ENCODE peak calls at places on chromosomes 2 and 18, in nine cellular contexts. R, Y, F, A, L, W, Z, Q and C are unnamed samples.

GRCh38 chr2:121776361-121776760 is 20.9 kb downstream of the TSN start:
- DNase-seq in R (no peak), Y (no peak), F (no peak), A (no peak), L (no peak), W (no peak), Z (no peak), Q (no peak), C (no peak)

GRCh38 chr2:100767224-100767653 is 52.7 kb upstream of the NPAS2 start:
- DNase-seq in R (no peak), Y (peak), F (no peak), A (no peak), L (no peak), W (no peak), Z (no peak), Q (no peak), C (no peak)

GRCh38 chr2:73110622-73111299 is 2.0 kb downstream of the RAB11FIP5 start:
- DNase-seq in R (no peak), Y (no peak), F (no peak), A (no peak), L (no peak), W (no peak), Z (no peak), Q (no peak), C (no peak)

GRCh38 chr18:78732273-78733210 is 247.1 kb upstream of the SALL3 start:
- DNase-seq in R (no peak), Y (no peak), F (no peak), A (no peak), L (no peak), W (no peak), Z (no peak), Q (peak), C (no peak)

GRCh38 chr2:34533585-34534225 is 934.6 kb upstream of the FAM98A start:
- DNase-seq in R (no peak), Y (no peak), F (no peak), A (no peak), L (no peak), W (no peak), Z (no peak), Q (no peak), C (no peak)

GRCh38 chr18:37668971-37669747 is 103.6 kb upstream of the CELF4 start:
- DNase-seq in R (no peak), Y (no peak), F (peak), A (no peak), L (no peak), W (no peak), Z (no peak), Q (no peak), C (no peak)

GRCh38 chr2:64644240-64645013 is 9.3 kb downstream of the SERTAD2 start:
- DNase-seq in R (peak), Y (peak), F (peak), A (peak), L (no peak), W (peak), Z (peak), Q (peak), C (no peak)

GRCh38 chr18:62325806-62326645 is 916 bp downstream of the TNFRSF11A start:
- DNase-seq in R (no peak), Y (peak), F (peak), A (peak), L (no peak), W (no peak), Z (no peak), Q (no peak), C (peak)

GRCh38 chr2:203683932-203684556 is 22.4 kb upstream of the CD28 start:
- DNase-seq in R (no peak), Y (no peak), F (peak), A (peak), L (no peak), W (no peak), Z (no peak), Q (no peak), C (no peak)

GRCh38 chr2:164778723-164779122 is 62.9 kb downstream of the COBLL1 start:
- DNase-seq in R (no peak), Y (no peak), F (no peak), A (no peak), L (no peak), W (no peak), Z (no peak), Q (no peak), C (no peak)

GRCh38 chr2:241568738-241569137 is 10.2 kb downstream of the BOK start:
- DNase-seq in R (no peak), Y (no peak), F (no peak), A (no peak), L (no peak), W (no peak), Z (no peak), Q (no peak), C (no peak)

GRCh38 chr2:66595556-66595955 is 160.6 kb downstream of the MEIS1 start:
- DNase-seq in R (no peak), Y (no peak), F (no peak), A (no peak), L (no peak), W (no peak), Z (no peak), Q (no peak), C (no peak)

GRCh38 chr2:30666307-30666874 is 140.9 kb downstream of the CAPN13 start:
- DNase-seq in R (peak), Y (no peak), F (peak), A (no peak), L (peak), W (no peak), Z (no peak), Q (no peak), C (no peak)

GRCh38 chr18:24735504-24736243 is 275.2 kb downstream of the HRH4 start:
- DNase-seq in R (no peak), Y (no peak), F (no peak), A (no peak), L (no peak), W (no peak), Z (no peak), Q (no peak), C (no peak)
- TF ChIP-seq POLR2AphosphoS5 in R (no peak), Y (no peak), F (no peak), A (no peak), L (no peak), W (no peak), Z (no peak), Q (no peak), C (no peak)

GRCh38 chr2:192194866-192195547 is at the start of gene TMEFF2:
- DNase-seq in R (peak), Y (peak), F (peak), A (peak), L (no peak), W (peak), Z (peak), Q (peak), C (peak)
- TF ChIP-seq POLR2AphosphoS5 in R (peak), Y (peak), F (no peak), A (no peak), L (no peak), W (no peak), Z (no peak), Q (no peak), C (no peak)

GRCh38 chr2:130372055-130372832 is 16.4 kb downstream of the PTPN18 start:
- DNase-seq in R (no peak), Y (peak), F (peak), A (peak), L (peak), W (peak), Z (peak), Q (peak), C (peak)
- TF ChIP-seq POLR2AphosphoS5 in R (no peak), Y (peak), F (peak), A (peak), L (peak), W (peak), Z (peak), Q (peak), C (peak)

GRCh38 chr2:200864206-200864976 is at the start of gene CLK1:
- DNase-seq in R (peak), Y (peak), F (peak), A (peak), L (peak), W (peak), Z (peak), Q (peak), C (peak)

GRCh38 chr2:200861617-200862016 is 2.8 kb downstream of the CLK1 start:
- DNase-seq in R (no peak), Y (no peak), F (no peak), A (no peak), L (no peak), W (no peak), Z (no peak), Q (no peak), C (no peak)

GRCh38 chr2:200860092-200860795 is 4.2 kb downstream of the CLK1 start:
- DNase-seq in R (no peak), Y (no peak), F (peak), A (no peak), L (no peak), W (no peak), Z (no peak), Q (no peak), C (no peak)

GRCh38 chr2:200863655-200864205 is 728 bp downstream of the CLK1 start:
- DNase-seq in R (no peak), Y (no peak), F (no peak), A (no peak), L (no peak), W (no peak), Z (no peak), Q (no peak), C (no peak)

DNA sequence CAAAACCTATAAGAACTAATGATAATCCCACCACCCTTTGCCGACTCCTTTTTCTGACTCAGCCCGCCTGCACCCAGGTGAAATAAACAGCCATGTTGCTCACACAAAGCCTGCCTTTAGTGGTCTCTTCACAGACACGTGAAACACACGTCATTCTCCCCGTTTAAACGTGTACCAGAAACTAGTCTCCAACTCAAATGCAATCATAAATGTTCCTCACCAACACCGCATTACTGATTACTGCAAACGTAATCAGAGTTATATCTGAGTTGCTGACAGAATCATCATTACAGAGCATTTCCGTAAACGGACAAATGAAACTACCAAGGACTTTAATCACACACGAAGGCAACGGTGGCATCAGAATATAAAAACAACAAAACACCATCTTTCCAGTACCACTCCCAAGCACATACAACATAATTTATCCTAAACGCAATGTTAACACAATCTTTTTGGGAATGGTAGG is 1.9 kb downstream of the CLK1 start:
- DNase-seq in R (no peak), Y (peak), F (peak), A (no peak), L (no peak), W (no peak), Z (no peak), Q (no peak), C (no peak)
- TF ChIP-seq POLR2AphosphoS5 in R (peak), Y (peak), F (peak), A (peak), L (no peak), W (peak), Z (peak), Q (peak), C (no peak)

GRCh38 chr2:215029936-215030335 is 108.5 kb downstream of the ABCA12 start:
- DNase-seq in R (no peak), Y (no peak), F (no peak), A (no peak), L (no peak), W (no peak), Z (no peak), Q (no peak), C (no peak)
- TF ChIP-seq POLR2AphosphoS5 in R (no peak), Y (no peak), F (no peak), A (no peak), L (no peak), W (no peak), Z (no peak), Q (no peak), C (no peak)

GRCh38 chr18:11981633-11982366 is 493 bp downstream of the IMPA2 start:
- DNase-seq in R (no peak), Y (peak), F (peak), A (no peak), L (peak), W (no peak), Z (peak), Q (peak), C (no peak)
- TF ChIP-seq POLR2AphosphoS5 in R (no peak), Y (no peak), F (no peak), A (no peak), L (no peak), W (no peak), Z (no peak), Q (no peak), C (no peak)

DNA sequence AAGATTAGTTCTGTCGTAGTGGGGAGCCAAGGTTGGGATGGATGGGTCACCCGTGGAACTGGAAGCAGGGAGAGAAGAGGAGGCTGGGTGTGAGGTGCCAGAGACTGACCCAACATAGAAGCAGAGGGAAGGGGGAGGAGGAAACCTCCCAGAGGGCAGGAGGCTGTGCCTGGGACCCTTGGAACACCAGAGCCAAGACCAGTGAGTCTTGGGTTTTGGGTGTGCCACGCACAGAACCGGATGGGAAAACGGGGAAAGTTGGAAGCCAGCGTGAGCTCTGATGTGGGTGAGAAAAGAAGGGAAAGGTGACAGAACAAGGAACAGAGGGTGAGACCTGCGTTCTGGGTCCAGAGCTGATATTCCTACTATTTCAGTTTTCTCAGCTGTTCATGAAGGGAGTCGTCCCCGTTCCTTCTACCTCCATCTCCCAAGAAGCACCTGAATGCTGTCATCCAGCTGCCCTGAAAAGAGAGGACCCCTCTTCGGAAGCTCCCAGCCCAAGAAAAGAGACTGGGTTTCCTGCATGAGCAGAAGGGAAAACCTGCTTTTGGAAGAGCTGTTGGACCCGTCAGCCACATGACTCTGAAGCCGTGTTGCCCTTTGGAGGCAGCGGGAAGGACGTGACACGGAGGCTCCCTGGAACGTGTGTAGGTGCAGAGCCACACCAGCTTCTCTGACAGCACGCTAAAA is 250.1 kb downstream of the NDUFA10 start:
- DNase-seq in R (no peak), Y (no peak), F (peak), A (no peak), L (no peak), W (no peak), Z (no peak), Q (peak), C (no peak)
- TF ChIP-seq POLR2AphosphoS5 in R (no peak), Y (no peak), F (no peak), A (no peak), L (no peak), W (no peak), Z (no peak), Q (no peak), C (no peak)

DNA sequence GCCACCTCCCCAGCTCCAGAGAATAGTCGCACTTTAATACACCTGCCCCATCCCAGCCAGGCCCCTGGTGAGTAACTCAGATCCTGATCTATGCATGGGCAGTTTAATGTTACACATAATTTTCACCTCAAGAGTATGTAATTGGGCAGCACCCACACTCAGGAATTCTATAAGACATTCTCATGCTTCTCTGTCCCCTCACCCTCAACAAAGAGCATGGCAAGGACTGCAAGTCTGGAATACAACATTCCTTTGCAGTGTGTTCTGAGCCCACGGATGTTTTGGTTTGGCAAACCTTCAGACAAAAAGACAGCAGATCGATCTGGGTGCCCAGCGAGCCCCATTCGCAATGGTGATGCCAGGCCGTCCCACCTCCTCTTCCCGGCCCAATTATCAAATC is 4.9 kb upstream of the SLC14A1 start:
- DNase-seq in R (no peak), Y (no peak), F (no peak), A (no peak), L (no peak), W (no peak), Z (no peak), Q (no peak), C (no peak)
- TF ChIP-seq POLR2AphosphoS5 in R (no peak), Y (no peak), F (no peak), A (no peak), L (no peak), W (no peak), Z (no peak), Q (no peak), C (no peak)

GRCh38 chr2:159904127-159904564 is 106.1 kb upstream of the CD302 start:
- DNase-seq in R (no peak), Y (no peak), F (peak), A (peak), L (no peak), W (no peak), Z (no peak), Q (no peak), C (peak)

GRCh38 chr2:159905901-159906300 is 107.9 kb upstream of the CD302 start:
- DNase-seq in R (no peak), Y (no peak), F (no peak), A (no peak), L (no peak), W (no peak), Z (no peak), Q (no peak), C (no peak)

GRCh38 chr2:159902722-159903121 is 104.7 kb upstream of the CD302 start:
- DNase-seq in R (no peak), Y (no peak), F (no peak), A (no peak), L (no peak), W (no peak), Z (no peak), Q (no peak), C (no peak)

GRCh38 chr2:159904565-159905281 is 106.7 kb upstream of the CD302 start:
- DNase-seq in R (no peak), Y (peak), F (peak), A (peak), L (peak), W (peak), Z (peak), Q (peak), C (peak)

DNA sequence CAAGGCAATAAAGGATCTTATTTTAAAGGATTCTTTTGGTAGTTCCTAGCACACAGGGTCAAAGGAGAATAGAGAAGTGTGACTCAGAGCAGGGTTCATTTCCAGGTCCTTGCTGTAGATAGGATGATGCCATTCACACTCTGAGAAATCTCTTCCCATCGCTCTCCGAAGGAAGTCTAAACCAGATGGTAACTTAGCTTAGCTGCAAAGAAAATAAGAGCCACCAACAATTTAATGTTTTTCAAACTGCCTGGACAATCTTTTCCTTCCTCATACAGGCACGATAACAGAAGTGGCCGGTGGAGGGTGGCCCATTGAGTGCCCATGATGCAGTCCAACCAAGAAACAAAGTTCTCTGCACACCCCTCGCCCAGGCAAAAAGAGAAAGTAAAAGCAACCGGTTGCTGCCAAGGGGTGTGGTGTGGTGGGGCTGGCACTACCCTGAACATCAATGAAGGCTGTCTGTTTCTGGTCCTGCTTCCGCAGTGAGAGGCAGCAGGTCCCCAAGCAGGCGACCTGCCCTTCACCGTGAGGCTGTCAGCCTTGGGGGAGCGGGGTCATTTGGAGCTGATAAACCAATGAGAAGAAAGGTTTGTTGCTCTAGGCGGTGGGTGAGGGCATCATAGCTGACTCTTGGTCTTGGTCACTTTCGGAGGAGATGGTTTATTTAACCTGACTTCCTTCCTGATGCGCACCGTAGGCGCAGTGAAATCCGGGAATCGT is 105.6 kb upstream of the CD302 start:
- DNase-seq in R (no peak), Y (no peak), F (peak), A (peak), L (peak), W (no peak), Z (peak), Q (peak), C (peak)
- TF ChIP-seq POLR2AphosphoS5 in R (no peak), Y (no peak), F (no peak), A (peak), L (no peak), W (no peak), Z (no peak), Q (no peak), C (peak)